ENCODE peak calls at places on chromosomes 3 and 15, in seven cellular contexts. N, Q, X, P, K, D and C are unnamed samples.

GRCh38 chr3:112437146-112438022 is 61.9 kb downstream of the BTLA start:
- DNase-seq in Q (no peak), D (no peak), P (no peak), X (no peak), N (no peak), K (no peak), C (peak)

GRCh38 chr15:70091649-70092461 is 5.9 kb downstream of the TLE3 start:
- DNase-seq in D (peak), N (peak), Q (peak), X (no peak), P (no peak), K (peak), C (peak)

GRCh38 chr15:64697911-64698369 is 77.4 kb downstream of the RBPMS2 start:
- DNase-seq in N (no peak), Q (no peak), D (no peak), K (no peak), P (peak), X (no peak), C (no peak)

GRCh38 chr3:172606021-172606420 is 82.8 kb upstream of the TNFSF10 start:
- DNase-seq in P (no peak), N (no peak), Q (no peak), X (no peak), K (no peak), D (no peak), C (no peak)

GRCh38 chr3:183386651-183387050 is 41.8 kb downstream of the MCF2L2 start:
- DNase-seq in X (no peak), P (no peak), Q (no peak), D (no peak), N (no peak), K (no peak), C (no peak)

GRCh38 chr15:61621146-61621545 is 392.0 kb upstream of the RORA start:
- DNase-seq in N (peak), P (no peak), D (peak), Q (no peak), K (peak), X (no peak), C (peak)

GRCh38 chr3:8110966-8111798 is 390.4 kb upstream of the LMCD1 start:
- DNase-seq in P (no peak), X (peak), K (peak), Q (peak), N (peak), D (peak), C (peak)

GRCh38 chr15:50244153-50244552 is 21.4 kb downstream of the HDC start:
- DNase-seq in Q (no peak), P (no peak), N (no peak), K (no peak), D (no peak), X (no peak), C (no peak)

GRCh38 chr3:15654891-15655290 is 53.3 kb downstream of the BTD start:
- DNase-seq in Q (no peak), D (no peak), X (no peak), N (no peak), P (no peak), K (no peak), C (no peak)

GRCh38 chr3:32819086-32819450 is 1.3 kb downstream of the TRIM71 start:
- DNase-seq in X (no peak), D (no peak), P (peak), N (no peak), Q (no peak), K (no peak), C (no peak)

GRCh38 chr15:98164986-98165385 is 204.5 kb downstream of the ARRDC4 start:
- DNase-seq in K (no peak), N (no peak), P (no peak), Q (no peak), X (no peak), D (no peak), C (no peak)

GRCh38 chr3:169466990-169467389 is 196.5 kb downstream of the MECOM start:
- DNase-seq in Q (no peak), P (no peak), N (no peak), X (no peak), K (no peak), D (no peak), C (no peak)

GRCh38 chr3:118804959-118805358 is 229.7 kb downstream of the IGSF11 start:
- DNase-seq in X (no peak), P (no peak), D (no peak), K (no peak), Q (no peak), N (no peak), C (no peak)

GRCh38 chr15:71448688-71449114 is 333.4 kb downstream of the THSD4 start:
- DNase-seq in K (peak), P (no peak), Q (peak), N (peak), X (no peak), D (peak), C (peak)

GRCh38 chr3:50124363-50125226 is 30.5 kb upstream of the SEMA3F start:
- DNase-seq in Q (no peak), D (no peak), K (no peak), N (peak), P (peak), X (no peak), C (no peak)